ENCODE peak calls at places on chromosomes 11 and 22, in seven cellular contexts. One of them, this sample, is unnamed.

GRCh38 chr11:121810291-121810690 is 305.7 kb downstream of the BLID start:
- DNase-seq in K562: no peak
- DNase-seq in GM12892: no peak
- DNase-seq in H1: no peak
- DNase-seq in SK-N-SH: no peak
- DNase-seq in HepG2: no peak
- DNase-seq in GM12878: no peak
- DNase-seq in this sample: no peak

GRCh38 chr11:60830478-60831142 is 11.3 kb upstream of the CCDC86 start:
- DNase-seq in K562: no peak
- DNase-seq in H1: no peak
- DNase-seq in GM12878: no peak
- DNase-seq in SK-N-SH: no peak
- DNase-seq in HepG2: no peak
- DNase-seq in GM12892: no peak
- DNase-seq in this sample: no peak

GRCh38 chr22:35269630-35270029 is 12.3 kb downstream of the HMGXB4 start:
- DNase-seq in HepG2: no peak
- DNase-seq in H1: no peak
- DNase-seq in K562: no peak
- DNase-seq in GM12878: no peak
- DNase-seq in SK-N-SH: no peak
- DNase-seq in GM12892: no peak
- DNase-seq in this sample: no peak

GRCh38 chr11:15493921-15494630 is 379.4 kb downstream of the INSC start:
- DNase-seq in GM12878: no peak
- DNase-seq in K562: no peak
- DNase-seq in H1: no peak
- DNase-seq in HepG2: no peak
- DNase-seq in GM12892: no peak
- DNase-seq in SK-N-SH: peak; percentile 38
- DNase-seq in this sample: no peak

GRCh38 chr22:23270212-23270733 is 90.0 kb downstream of the BCR start:
- DNase-seq in H1: no peak
- DNase-seq in HepG2: no peak
- DNase-seq in GM12892: no peak
- DNase-seq in SK-N-SH: no peak
- DNase-seq in GM12878: no peak
- DNase-seq in K562: no peak
- DNase-seq in this sample: no peak

GRCh38 chr22:31490496-31490925 is 869 bp upstream of the EIF4ENIF1 start:
- DNase-seq in K562: peak; percentile 15
- DNase-seq in GM12892: peak; percentile 65
- DNase-seq in GM12878: peak; percentile 97
- DNase-seq in SK-N-SH: peak; percentile 58
- DNase-seq in HepG2: peak; percentile 77
- DNase-seq in H1: peak; percentile 50
- DNase-seq in this sample: peak; percentile 62

GRCh38 chr11:2388431-2389024 is 11.4 kb downstream of the CD81 start:
- DNase-seq in H1: no peak
- DNase-seq in HepG2: no peak
- DNase-seq in GM12892: no peak
- DNase-seq in K562: no peak
- DNase-seq in SK-N-SH: no peak
- DNase-seq in GM12878: no peak
- DNase-seq in this sample: no peak

GRCh38 chr11:65277878-65278277 is 16.1 kb downstream of the POLA2 start:
- DNase-seq in K562: no peak
- DNase-seq in GM12892: no peak
- DNase-seq in GM12878: no peak
- DNase-seq in SK-N-SH: no peak
- DNase-seq in H1: no peak
- DNase-seq in HepG2: no peak
- DNase-seq in this sample: no peak

GRCh38 chr11:69374110-69374981 is 80.4 kb downstream of the MYEOV start:
- DNase-seq in SK-N-SH: peak; percentile 82
- DNase-seq in GM12878: no peak
- DNase-seq in H1: peak; percentile 41
- DNase-seq in K562: no peak
- DNase-seq in HepG2: no peak
- DNase-seq in GM12892: peak; percentile 13
- DNase-seq in this sample: no peak

GRCh38 chr11:29166306-29166705 is 850.5 kb downstream of the KCNA4 start:
- DNase-seq in GM12892: no peak
- DNase-seq in H1: no peak
- DNase-seq in SK-N-SH: no peak
- DNase-seq in HepG2: no peak
- DNase-seq in K562: no peak
- DNase-seq in GM12878: no peak
- DNase-seq in this sample: no peak

GRCh38 chr11:12125609-12126149 is 15.3 kb downstream of the MICAL2 start:
- DNase-seq in GM12892: no peak
- DNase-seq in H1: no peak
- DNase-seq in GM12878: no peak
- DNase-seq in K562: no peak
- DNase-seq in HepG2: no peak
- DNase-seq in SK-N-SH: no peak
- DNase-seq in this sample: no peak

GRCh38 chr11:17845431-17845881 is 110.9 kb downstream of the KCNC1 start:
- DNase-seq in GM12892: no peak
- DNase-seq in H1: no peak
- DNase-seq in K562: no peak
- DNase-seq in SK-N-SH: no peak
- DNase-seq in HepG2: no peak
- DNase-seq in GM12878: no peak
- DNase-seq in this sample: no peak

GRCh38 chr11:20119315-20119714 is 41.0 kb downstream of the DBX1 start:
- DNase-seq in GM12878: no peak
- DNase-seq in HepG2: no peak
- DNase-seq in H1: no peak
- DNase-seq in K562: peak; percentile 14
- DNase-seq in SK-N-SH: no peak
- DNase-seq in GM12892: no peak
- DNase-seq in this sample: no peak

GRCh38 chr11:45082744-45083543 is 63.5 kb upstream of the PRDM11 start:
- DNase-seq in H1: peak; percentile 69
- DNase-seq in K562: no peak
- DNase-seq in GM12878: no peak
- DNase-seq in SK-N-SH: no peak
- DNase-seq in GM12892: no peak
- DNase-seq in HepG2: no peak
- DNase-seq in this sample: no peak

GRCh38 chr22:46712288-46712687 is 25.8 kb downstream of the CERK start:
- DNase-seq in HepG2: no peak
- DNase-seq in GM12892: no peak
- DNase-seq in H1: no peak
- DNase-seq in K562: no peak
- DNase-seq in GM12878: no peak
- DNase-seq in SK-N-SH: no peak
- DNase-seq in this sample: no peak

GRCh38 chr22:49725516-49725915 is 102.2 kb downstream of the BRD1 start:
- DNase-seq in H1: no peak
- DNase-seq in HepG2: no peak
- DNase-seq in GM12892: no peak
- DNase-seq in GM12878: no peak
- DNase-seq in K562: no peak
- DNase-seq in SK-N-SH: no peak
- DNase-seq in this sample: no peak

GRCh38 chr22:32144875-32145274 is 14.2 kb downstream of the C22orf42 start:
- DNase-seq in H1: no peak
- DNase-seq in K562: no peak
- DNase-seq in SK-N-SH: no peak
- DNase-seq in GM12878: no peak
- DNase-seq in GM12892: no peak
- DNase-seq in HepG2: no peak
- DNase-seq in this sample: no peak

GRCh38 chr11:67264260-67264659 is 2.0 kb upstream of the GRK2 start:
- DNase-seq in H1: no peak
- DNase-seq in HepG2: no peak
- DNase-seq in GM12892: no peak
- DNase-seq in K562: no peak
- DNase-seq in GM12878: no peak
- DNase-seq in SK-N-SH: no peak
- DNase-seq in this sample: no peak

GRCh38 chr11:8699903-8700302 is 17.3 kb downstream of the RPL27A start:
- DNase-seq in GM12878: no peak
- DNase-seq in SK-N-SH: no peak
- DNase-seq in HepG2: peak; percentile 84
- DNase-seq in K562: no peak
- DNase-seq in H1: no peak
- DNase-seq in GM12892: no peak
- DNase-seq in this sample: no peak

GRCh38 chr11:114162719-114163123 is 103.2 kb downstream of the ZBTB16 start:
- DNase-seq in HepG2: no peak
- DNase-seq in GM12878: no peak
- DNase-seq in K562: no peak
- DNase-seq in SK-N-SH: peak; percentile 78
- DNase-seq in H1: no peak
- DNase-seq in GM12892: no peak
- DNase-seq in this sample: no peak

GRCh38 chr11:120835601-120836228 is 188.2 kb upstream of the TBCEL start:
- DNase-seq in SK-N-SH: no peak
- DNase-seq in GM12878: peak; percentile 63
- DNase-seq in K562: no peak
- DNase-seq in HepG2: peak; percentile 5
- DNase-seq in H1: no peak
- DNase-seq in GM12892: peak; percentile 42
- DNase-seq in this sample: peak; percentile 61

GRCh38 chr22:38412435-38413084 is 42.4 kb downstream of the KCNJ4 start:
- DNase-seq in HepG2: no peak
- DNase-seq in SK-N-SH: peak; percentile 85
- DNase-seq in GM12878: no peak
- DNase-seq in GM12892: peak; percentile 78
- DNase-seq in K562: peak; percentile 84
- DNase-seq in H1: peak; percentile 94
- DNase-seq in this sample: peak; percentile 84

DNA sequence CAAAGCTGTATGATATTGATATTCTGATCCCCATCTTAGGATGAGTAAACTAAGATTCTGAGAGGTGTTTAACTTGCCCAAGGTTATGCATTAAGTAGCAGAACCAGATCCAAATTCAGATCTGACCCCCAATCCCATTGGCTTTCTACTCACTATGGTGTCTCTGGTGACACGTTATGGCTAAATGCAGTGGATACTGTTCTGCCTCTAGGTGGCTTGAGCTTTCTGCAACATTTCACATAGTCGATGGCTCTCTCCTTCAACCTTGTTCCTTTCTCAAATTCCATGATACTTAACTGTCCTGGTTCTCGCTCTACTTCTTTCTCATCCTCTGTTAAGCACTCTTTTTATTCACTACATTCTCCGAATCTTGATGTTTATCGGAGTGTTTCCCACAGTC is 9.4 kb downstream of the C11orf97 start:
- DNase-seq in GM12892: no peak
- DNase-seq in SK-N-SH: no peak
- DNase-seq in K562: peak; percentile 13
- DNase-seq in GM12878: no peak
- DNase-seq in H1: no peak
- DNase-seq in HepG2: peak; percentile 16
- DNase-seq in this sample: no peak
- TF ChIP-seq TAF1 in GM12892: no peak
- TF ChIP-seq TAF1 in SK-N-SH: no peak
- TF ChIP-seq TAF1 in K562: no peak
- TF ChIP-seq TAF1 in GM12878: no peak
- TF ChIP-seq TAF1 in H1: no peak
- TF ChIP-seq TAF1 in HepG2: no peak
- TF ChIP-seq TAF1 in this sample: no peak

GRCh38 chr11:30474151-30474954 is 111.8 kb downstream of the MPPED2 start:
- DNase-seq in SK-N-SH: no peak
- DNase-seq in H1: no peak
- DNase-seq in GM12878: no peak
- DNase-seq in HepG2: no peak
- DNase-seq in GM12892: no peak
- DNase-seq in K562: no peak
- DNase-seq in this sample: no peak
- TF ChIP-seq TAF1 in SK-N-SH: no peak
- TF ChIP-seq TAF1 in H1: no peak
- TF ChIP-seq TAF1 in GM12878: no peak
- TF ChIP-seq TAF1 in HepG2: no peak
- TF ChIP-seq TAF1 in GM12892: no peak
- TF ChIP-seq TAF1 in K562: no peak
- TF ChIP-seq TAF1 in this sample: no peak

DNA sequence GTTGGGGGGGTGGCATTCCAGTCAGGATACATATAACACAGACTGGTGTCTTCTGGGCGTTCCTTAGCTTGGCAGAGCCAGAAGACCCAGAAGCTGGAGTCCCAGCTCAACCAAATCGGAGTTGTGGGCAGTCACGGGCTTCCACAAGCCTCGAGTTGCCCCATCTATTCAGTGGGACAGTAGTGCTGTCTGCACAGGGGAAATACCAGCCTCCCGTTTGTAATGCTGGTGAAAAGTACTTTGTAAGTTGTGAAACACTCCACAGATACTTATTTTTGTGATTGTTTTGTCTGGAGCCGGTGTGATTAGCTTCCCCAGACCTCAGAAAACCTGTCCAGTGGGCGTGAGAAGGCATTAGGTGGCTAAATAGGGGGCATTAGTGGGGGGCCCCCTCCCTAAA is 13.6 kb downstream of the DGKZ start:
- DNase-seq in K562: no peak
- DNase-seq in GM12878: no peak
- DNase-seq in GM12892: no peak
- DNase-seq in SK-N-SH: no peak
- DNase-seq in HepG2: no peak
- DNase-seq in H1: no peak
- DNase-seq in this sample: no peak
- TF ChIP-seq TAF1 in K562: no peak
- TF ChIP-seq TAF1 in GM12878: no peak
- TF ChIP-seq TAF1 in GM12892: no peak
- TF ChIP-seq TAF1 in SK-N-SH: no peak
- TF ChIP-seq TAF1 in HepG2: no peak
- TF ChIP-seq TAF1 in H1: no peak
- TF ChIP-seq TAF1 in this sample: no peak

GRCh38 chr11:128373011-128373410 is 214.3 kb downstream of the ETS1 start:
- DNase-seq in H1: no peak
- DNase-seq in HepG2: no peak
- DNase-seq in GM12878: no peak
- DNase-seq in K562: no peak
- DNase-seq in SK-N-SH: no peak
- DNase-seq in GM12892: no peak
- DNase-seq in this sample: no peak
- TF ChIP-seq TAF1 in H1: no peak
- TF ChIP-seq TAF1 in HepG2: no peak
- TF ChIP-seq TAF1 in GM12878: no peak
- TF ChIP-seq TAF1 in K562: no peak
- TF ChIP-seq TAF1 in SK-N-SH: no peak
- TF ChIP-seq TAF1 in GM12892: no peak
- TF ChIP-seq TAF1 in this sample: no peak

This sample was measured in GM12891.